ENCODE peak calls at places on chromosomes 1 and 21, in seven cellular contexts. One of them, this sample, is unnamed.

GRCh38 chr1:30662291-30662840 is 61.0 kb downstream of the MATN1 start:
- DNase-seq in omental fat pad: no peak
- DNase-seq in stimulated activated CD8-positive, alpha-beta memory T cell treated with anti-CD3 and anti-CD28 coated beads, Interleukin-2, amount 100 ng/mL, for 1 hour: no peak
- DNase-seq in germinal center: no peak
- DNase-seq in progenitor cell of endocrine pancreas: no peak
- DNase-seq in AG20443: no peak
- DNase-seq in HS-27A: no peak
- DNase-seq in this sample: no peak

GRCh38 chr1:228072658-228073043 is 9.9 kb upstream of the ARF1 start:
- DNase-seq in stimulated activated CD8-positive, alpha-beta memory T cell treated with anti-CD3 and anti-CD28 coated beads, Interleukin-2, amount 100 ng/mL, for 1 hour: no peak
- DNase-seq in progenitor cell of endocrine pancreas: no peak
- DNase-seq in HS-27A: no peak
- DNase-seq in germinal center: no peak
- DNase-seq in AG20443: no peak
- DNase-seq in omental fat pad: no peak
- DNase-seq in this sample: no peak

GRCh38 chr1:243562473-243562872 is 287.6 kb downstream of the AKT3 start:
- DNase-seq in stimulated activated CD8-positive, alpha-beta memory T cell treated with anti-CD3 and anti-CD28 coated beads, Interleukin-2, amount 100 ng/mL, for 1 hour: no peak
- DNase-seq in AG20443: no peak
- DNase-seq in HS-27A: no peak
- DNase-seq in progenitor cell of endocrine pancreas: no peak
- DNase-seq in germinal center: no peak
- DNase-seq in omental fat pad: no peak
- DNase-seq in this sample: no peak

GRCh38 chr1:42931911-42932422 is 26.7 kb downstream of the SLC2A1 start:
- DNase-seq in progenitor cell of endocrine pancreas: no peak
- DNase-seq in HS-27A: no peak
- DNase-seq in stimulated activated CD8-positive, alpha-beta memory T cell treated with anti-CD3 and anti-CD28 coated beads, Interleukin-2, amount 100 ng/mL, for 1 hour: peak
- DNase-seq in omental fat pad: no peak
- DNase-seq in germinal center: peak
- DNase-seq in AG20443: no peak
- DNase-seq in this sample: no peak

GRCh38 chr1:55374801-55375616 is 159.8 kb upstream of the USP24 start:
- DNase-seq in omental fat pad: no peak
- DNase-seq in germinal center: no peak
- DNase-seq in AG20443: peak
- DNase-seq in progenitor cell of endocrine pancreas: no peak
- DNase-seq in stimulated activated CD8-positive, alpha-beta memory T cell treated with anti-CD3 and anti-CD28 coated beads, Interleukin-2, amount 100 ng/mL, for 1 hour: no peak
- DNase-seq in HS-27A: no peak
- DNase-seq in this sample: no peak

GRCh38 chr1:45957684-45958083 is 154.3 kb downstream of the MAST2 start:
- DNase-seq in AG20443: no peak
- DNase-seq in germinal center: no peak
- DNase-seq in progenitor cell of endocrine pancreas: no peak
- DNase-seq in stimulated activated CD8-positive, alpha-beta memory T cell treated with anti-CD3 and anti-CD28 coated beads, Interleukin-2, amount 100 ng/mL, for 1 hour: no peak
- DNase-seq in HS-27A: no peak
- DNase-seq in omental fat pad: no peak
- DNase-seq in this sample: no peak

GRCh38 chr1:182476625-182477024 is 26.7 kb downstream of the RGSL1 start:
- DNase-seq in progenitor cell of endocrine pancreas: no peak
- DNase-seq in stimulated activated CD8-positive, alpha-beta memory T cell treated with anti-CD3 and anti-CD28 coated beads, Interleukin-2, amount 100 ng/mL, for 1 hour: no peak
- DNase-seq in HS-27A: no peak
- DNase-seq in germinal center: no peak
- DNase-seq in omental fat pad: no peak
- DNase-seq in AG20443: no peak
- DNase-seq in this sample: no peak

GRCh38 chr21:46438241-46438640 is 20.4 kb upstream of the DIP2A start:
- DNase-seq in omental fat pad: no peak
- DNase-seq in stimulated activated CD8-positive, alpha-beta memory T cell treated with anti-CD3 and anti-CD28 coated beads, Interleukin-2, amount 100 ng/mL, for 1 hour: no peak
- DNase-seq in progenitor cell of endocrine pancreas: no peak
- DNase-seq in germinal center: no peak
- DNase-seq in HS-27A: no peak
- DNase-seq in AG20443: no peak
- DNase-seq in this sample: no peak

GRCh38 chr1:113963281-113963906 is 15.9 kb upstream of the OLFML3 start:
- DNase-seq in stimulated activated CD8-positive, alpha-beta memory T cell treated with anti-CD3 and anti-CD28 coated beads, Interleukin-2, amount 100 ng/mL, for 1 hour: no peak
- DNase-seq in AG20443: no peak
- DNase-seq in germinal center: no peak
- DNase-seq in omental fat pad: no peak
- DNase-seq in HS-27A: no peak
- DNase-seq in progenitor cell of endocrine pancreas: no peak
- DNase-seq in this sample: no peak

GRCh38 chr1:208174200-208174599 is 70.0 kb downstream of the PLXNA2 start:
- DNase-seq in AG20443: no peak
- DNase-seq in germinal center: no peak
- DNase-seq in omental fat pad: no peak
- DNase-seq in stimulated activated CD8-positive, alpha-beta memory T cell treated with anti-CD3 and anti-CD28 coated beads, Interleukin-2, amount 100 ng/mL, for 1 hour: no peak
- DNase-seq in progenitor cell of endocrine pancreas: no peak
- DNase-seq in HS-27A: no peak
- DNase-seq in this sample: no peak

GRCh38 chr1:999797-1000356 is at the start of gene HES4:
- DNase-seq in omental fat pad: peak
- DNase-seq in stimulated activated CD8-positive, alpha-beta memory T cell treated with anti-CD3 and anti-CD28 coated beads, Interleukin-2, amount 100 ng/mL, for 1 hour: no peak
- DNase-seq in AG20443: peak
- DNase-seq in HS-27A: peak
- DNase-seq in germinal center: peak
- DNase-seq in progenitor cell of endocrine pancreas: peak
- DNase-seq in this sample: peak